ENCODE peak calls at places on chromosomes 3 and 15, in four cellular contexts. Z is K562, R is WTC11, G is H1. A is an unnamed sample.

GRCh38 chr15:59180946-59181345 is 25.7 kb upstream of the LDHAL6B start:
- DNase-seq in Z (no peak), R (no peak), G (no peak), A (no peak)

GRCh38 chr3:170128977-170129431 is 52.5 kb downstream of the PHC3 start:
- DNase-seq in Z (no peak), R (no peak), G (no peak), A (no peak)

GRCh38 chr15:61584410-61584809 is 355.3 kb upstream of the RORA start:
- DNase-seq in Z (no peak), R (no peak), G (no peak), A (no peak)

GRCh38 chr3:50390523-50391177 is 31.3 kb upstream of the TMEM115 start:
- DNase-seq in Z (peak), R (no peak), G (no peak), A (peak)

GRCh38 chr3:168260859-168261258 is 165.1 kb upstream of the GOLIM4 start:
- DNase-seq in Z (no peak), R (no peak), G (no peak), A (no peak)

GRCh38 chr3:108389361-108389760 is 93.0 kb downstream of the HHLA2 start:
- DNase-seq in Z (no peak), R (no peak), G (no peak), A (no peak)

GRCh38 chr15:28886431-28887343 is 913 bp downstream of the APBA2 start:
- DNase-seq in Z (no peak), R (no peak), G (no peak), A (peak)

GRCh38 chr3:15899438-15899837 is 101.7 kb upstream of the ANKRD28 start:
- DNase-seq in Z (peak), R (no peak), G (no peak), A (no peak)

GRCh38 chr3:30319713-30320112 is 286.7 kb upstream of the TGFBR2 start:
- DNase-seq in Z (no peak), R (peak), G (peak), A (peak)

GRCh38 chr15:38225381-38225780 is 27.3 kb upstream of the SPRED1 start:
- DNase-seq in Z (no peak), R (no peak), G (no peak), A (no peak)

GRCh38 chr3:14391033-14391432 is 11.4 kb upstream of the SLC6A6 start:
- DNase-seq in Z (no peak), R (no peak), G (no peak), A (no peak)
- TF ChIP-seq TEAD4 in Z (no peak), R (no peak), G (no peak), A (no peak)

DNA sequence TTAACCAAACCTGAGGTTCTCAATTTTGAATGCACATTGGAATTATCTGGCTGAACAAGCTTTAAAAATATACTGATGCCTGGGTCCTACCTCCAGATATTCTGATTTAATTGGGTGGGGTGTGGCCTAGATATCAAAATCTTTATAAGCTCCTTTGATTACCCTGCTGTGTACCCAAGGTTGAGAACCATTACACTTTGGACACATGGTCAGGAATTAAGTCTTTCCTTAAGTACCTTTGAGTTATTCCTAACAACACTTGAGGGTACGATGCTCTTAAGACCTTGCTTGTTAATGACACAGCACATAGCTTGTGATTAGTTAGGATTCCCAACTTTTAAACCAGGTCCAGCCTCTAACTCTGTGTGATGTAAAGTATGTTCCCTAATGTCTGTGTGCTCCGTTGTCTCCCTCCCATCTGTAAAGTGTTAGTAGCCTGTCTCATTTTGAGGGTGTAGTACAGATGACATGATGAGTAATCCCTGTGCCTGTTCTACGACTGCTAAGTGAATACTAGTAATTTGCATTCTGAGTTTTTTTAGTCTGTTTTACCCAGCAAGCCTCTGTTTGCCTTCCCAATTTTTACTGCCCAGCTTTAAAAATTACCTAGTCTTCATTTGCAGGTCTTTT is 154.9 kb downstream of the KLHL25 start:
- DNase-seq in Z (no peak), R (no peak), G (no peak), A (no peak)
- TF ChIP-seq TEAD4 in Z (no peak), R (no peak), G (no peak), A (no peak)

GRCh38 chr3:131811481-131811880 is 223.3 kb downstream of the CPNE4 start:
- DNase-seq in Z (no peak), R (no peak), G (no peak), A (no peak)
- TF ChIP-seq TEAD4 in Z (no peak), R (no peak), G (no peak), A (no peak)

GRCh38 chr15:83783227-83783626 is 129.3 kb downstream of the ADAMTSL3 start:
- DNase-seq in Z (no peak), R (no peak), G (no peak), A (no peak)

GRCh38 chr15:83786336-83786735 is 132.4 kb downstream of the ADAMTSL3 start:
- DNase-seq in Z (no peak), R (no peak), G (no peak), A (no peak)

DNA sequence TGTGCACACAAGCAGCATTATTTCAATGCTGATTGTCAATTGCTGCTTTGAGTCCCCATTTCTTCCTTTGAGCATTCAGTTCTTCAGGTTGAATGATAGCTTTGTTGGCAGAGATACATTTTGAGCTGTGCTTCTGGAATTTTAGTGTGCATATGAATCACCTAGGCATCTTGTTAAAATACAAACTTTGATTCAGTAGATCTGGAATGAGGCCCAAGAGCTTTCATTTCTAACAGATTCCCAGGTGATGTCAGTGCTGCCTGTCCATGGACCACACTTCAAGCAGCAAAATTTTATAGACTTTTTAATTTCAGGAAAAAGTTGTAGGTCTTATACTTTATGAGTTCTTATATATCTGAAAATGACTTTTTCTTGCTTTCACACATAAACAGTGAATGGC is 131.1 kb downstream of the ADAMTSL3 start:
- DNase-seq in Z (no peak), R (no peak), G (no peak), A (no peak)
- TF ChIP-seq TEAD4 in Z (no peak), R (no peak), G (no peak), A (no peak)

DNA sequence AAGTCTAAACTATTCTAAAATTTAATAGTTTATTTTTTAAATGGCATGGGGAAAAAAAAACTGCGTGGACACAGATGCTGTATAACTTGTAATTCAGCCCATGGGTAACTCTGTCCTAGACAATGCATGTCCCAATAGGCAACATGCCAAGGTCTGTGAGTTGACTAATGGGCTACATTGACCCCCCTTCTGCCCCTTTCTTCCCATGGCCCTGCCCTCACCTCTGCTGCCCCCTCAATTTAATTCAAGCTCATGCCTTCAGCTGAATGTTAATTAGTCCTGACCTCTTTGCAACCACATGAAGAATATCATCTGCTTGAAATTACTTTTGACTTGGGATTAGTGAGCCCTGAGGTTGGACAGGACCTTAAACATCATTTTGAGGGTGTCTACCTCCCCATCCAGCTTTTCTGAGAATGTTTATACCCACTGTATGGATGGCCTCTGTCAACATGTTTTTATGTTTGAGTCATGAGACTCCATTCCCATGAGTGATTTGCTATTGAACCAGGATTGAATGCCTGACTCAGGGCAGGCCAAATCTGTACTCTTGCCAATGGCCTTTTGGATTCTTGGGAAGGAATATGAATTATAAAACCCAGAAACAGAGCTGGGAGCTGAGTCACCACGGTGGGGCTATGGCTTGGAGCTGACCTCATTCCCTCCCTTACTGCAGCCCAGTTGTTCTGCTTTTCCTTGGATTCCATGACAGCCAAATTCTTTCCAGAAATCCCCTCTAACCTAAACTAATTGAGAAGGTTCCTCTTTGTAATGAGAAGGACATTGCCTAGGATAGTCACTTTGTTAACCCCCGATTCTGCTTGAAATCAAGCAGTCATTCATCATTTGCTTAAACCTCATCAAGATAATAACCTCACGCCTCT is 33.5 kb upstream of the PDE8A start:
- DNase-seq in Z (peak), R (no peak), G (no peak), A (no peak)
- TF ChIP-seq TEAD4 in Z (no peak), R (no peak), G (no peak), A (peak)

A was measured in SK-N-SH.